ENCODE peak calls at places on chromosomes 13 and 19, in ten cellular contexts. One of them, this sample, is unnamed.
A peak's percentile ranks its signal among the peaks of the same experiment; 100 is the strongest.

GRCh38 chr19:44576843-44577565 is 36.4 kb upstream of the IGSF23 start:
- DNase-seq in tibial nerve: no peak
- DNase-seq in psoas muscle: no peak
- DNase-seq in astrocyte: peak; percentile 16
- DNase-seq in heart right ventricle: no peak
- DNase-seq in foreskin fibroblast: peak; percentile 46
- DNase-seq in fibroblast of pulmonary artery: peak; percentile 37
- DNase-seq in adipocyte: no peak
- DNase-seq in right atrium auricular region: peak; percentile 57
- DNase-seq in ascending aorta: no peak
- DNase-seq in this sample: no peak

GRCh38 chr13:43042410-43042921 is 19.1 kb downstream of the DNAJC15 start:
- DNase-seq in tibial nerve: no peak
- DNase-seq in psoas muscle: no peak
- DNase-seq in astrocyte: no peak
- DNase-seq in heart right ventricle: no peak
- DNase-seq in foreskin fibroblast: peak; percentile 21
- DNase-seq in fibroblast of pulmonary artery: no peak
- DNase-seq in adipocyte: no peak
- DNase-seq in right atrium auricular region: no peak
- DNase-seq in ascending aorta: no peak
- DNase-seq in this sample: no peak

GRCh38 chr13:79593611-79594275 is 112.8 kb downstream of the NDFIP2 start:
- DNase-seq in tibial nerve: no peak
- DNase-seq in psoas muscle: no peak
- DNase-seq in astrocyte: peak; percentile 82
- DNase-seq in heart right ventricle: no peak
- DNase-seq in foreskin fibroblast: peak; percentile 74
- DNase-seq in fibroblast of pulmonary artery: peak; percentile 57
- DNase-seq in adipocyte: peak; percentile 49
- DNase-seq in right atrium auricular region: no peak
- DNase-seq in ascending aorta: no peak
- DNase-seq in this sample: peak; percentile 19

GRCh38 chr19:2461751-2462634 is 5.2 kb upstream of the LMNB2 start:
- DNase-seq in tibial nerve: no peak
- DNase-seq in psoas muscle: peak; percentile 70
- DNase-seq in astrocyte: peak; percentile 39
- DNase-seq in heart right ventricle: peak; percentile 68
- DNase-seq in foreskin fibroblast: peak; percentile 86
- DNase-seq in fibroblast of pulmonary artery: peak; percentile 55
- DNase-seq in adipocyte: peak; percentile 73
- DNase-seq in right atrium auricular region: no peak
- DNase-seq in ascending aorta: no peak
- DNase-seq in this sample: no peak

GRCh38 chr13:42011601-42012401 is 36.6 kb upstream of the DGKH start:
- DNase-seq in tibial nerve: no peak
- DNase-seq in psoas muscle: no peak
- DNase-seq in astrocyte: no peak
- DNase-seq in heart right ventricle: peak; percentile 12
- DNase-seq in foreskin fibroblast: no peak
- DNase-seq in fibroblast of pulmonary artery: no peak
- DNase-seq in adipocyte: no peak
- DNase-seq in right atrium auricular region: no peak
- DNase-seq in ascending aorta: no peak
- DNase-seq in this sample: no peak

GRCh38 chr19:1206063-1206732 is 620 bp downstream of the STK11 start:
- DNase-seq in tibial nerve: no peak
- DNase-seq in psoas muscle: peak; percentile 58
- DNase-seq in astrocyte: no peak
- DNase-seq in heart right ventricle: no peak
- DNase-seq in foreskin fibroblast: no peak
- DNase-seq in fibroblast of pulmonary artery: no peak
- DNase-seq in adipocyte: peak; percentile 28
- DNase-seq in right atrium auricular region: no peak
- DNase-seq in ascending aorta: no peak
- DNase-seq in this sample: no peak

GRCh38 chr19:18469245-18470107 is 31.5 kb upstream of the ISYNA1 start:
- DNase-seq in tibial nerve: peak; percentile 43
- DNase-seq in psoas muscle: peak; percentile 87
- DNase-seq in astrocyte: no peak
- DNase-seq in heart right ventricle: peak; percentile 76
- DNase-seq in foreskin fibroblast: peak; percentile 81
- DNase-seq in fibroblast of pulmonary artery: peak; percentile 77
- DNase-seq in adipocyte: peak; percentile 81
- DNase-seq in right atrium auricular region: peak; percentile 76
- DNase-seq in ascending aorta: peak; percentile 80
- DNase-seq in this sample: no peak

GRCh38 chr19:16829822-16830289 is 658 bp downstream of the SIN3B start:
- DNase-seq in tibial nerve: no peak
- DNase-seq in psoas muscle: no peak
- DNase-seq in astrocyte: no peak
- DNase-seq in heart right ventricle: no peak
- DNase-seq in foreskin fibroblast: no peak
- DNase-seq in fibroblast of pulmonary artery: no peak
- DNase-seq in adipocyte: peak; percentile 25
- DNase-seq in right atrium auricular region: no peak
- DNase-seq in ascending aorta: no peak
- DNase-seq in this sample: no peak

GRCh38 chr13:30376426-30377311 is 45.6 kb upstream of the UBE2L5 start:
- DNase-seq in tibial nerve: no peak
- DNase-seq in psoas muscle: no peak
- DNase-seq in astrocyte: no peak
- DNase-seq in heart right ventricle: no peak
- DNase-seq in foreskin fibroblast: no peak
- DNase-seq in fibroblast of pulmonary artery: no peak
- DNase-seq in adipocyte: no peak
- DNase-seq in right atrium auricular region: no peak
- DNase-seq in ascending aorta: no peak
- DNase-seq in this sample: no peak

GRCh38 chr13:94112227-94112626 is 367.3 kb downstream of the DCT start:
- DNase-seq in tibial nerve: peak; percentile 18
- DNase-seq in psoas muscle: no peak
- DNase-seq in astrocyte: peak; percentile 98
- DNase-seq in heart right ventricle: no peak
- DNase-seq in foreskin fibroblast: peak; percentile 96
- DNase-seq in fibroblast of pulmonary artery: peak; percentile 85
- DNase-seq in adipocyte: peak; percentile 92
- DNase-seq in right atrium auricular region: no peak
- DNase-seq in ascending aorta: peak; percentile 66
- DNase-seq in this sample: peak; percentile 87

GRCh38 chr19:28239270-28239669 is 973.7 kb downstream of the UQCRFS1 start:
- DNase-seq in tibial nerve: no peak
- DNase-seq in psoas muscle: no peak
- DNase-seq in astrocyte: no peak
- DNase-seq in heart right ventricle: no peak
- DNase-seq in foreskin fibroblast: no peak
- DNase-seq in fibroblast of pulmonary artery: peak; percentile 13
- DNase-seq in adipocyte: no peak
- DNase-seq in right atrium auricular region: no peak
- DNase-seq in ascending aorta: no peak
- DNase-seq in this sample: no peak

GRCh38 chr13:98484289-98485219 is 92.4 kb downstream of the STK24 start:
- DNase-seq in tibial nerve: no peak
- DNase-seq in psoas muscle: peak; percentile 88
- DNase-seq in astrocyte: peak; percentile 95
- DNase-seq in heart right ventricle: peak; percentile 37
- DNase-seq in foreskin fibroblast: peak; percentile 96
- DNase-seq in fibroblast of pulmonary artery: peak; percentile 91
- DNase-seq in adipocyte: peak; percentile 94
- DNase-seq in right atrium auricular region: peak; percentile 95
- DNase-seq in ascending aorta: peak; percentile 92
- DNase-seq in this sample: peak; percentile 87

GRCh38 chr13:98485561-98485960 is 91.3 kb downstream of the STK24 start:
- DNase-seq in tibial nerve: no peak
- DNase-seq in psoas muscle: no peak
- DNase-seq in astrocyte: no peak
- DNase-seq in heart right ventricle: no peak
- DNase-seq in foreskin fibroblast: no peak
- DNase-seq in fibroblast of pulmonary artery: no peak
- DNase-seq in adipocyte: no peak
- DNase-seq in right atrium auricular region: no peak
- DNase-seq in ascending aorta: no peak
- DNase-seq in this sample: no peak

GRCh38 chr13:98482476-98483444 is 94.1 kb downstream of the STK24 start:
- DNase-seq in tibial nerve: peak; percentile 61
- DNase-seq in psoas muscle: peak; percentile 83
- DNase-seq in astrocyte: peak; percentile 67
- DNase-seq in heart right ventricle: peak; percentile 80
- DNase-seq in foreskin fibroblast: peak; percentile 90
- DNase-seq in fibroblast of pulmonary artery: peak; percentile 57
- DNase-seq in adipocyte: peak; percentile 20
- DNase-seq in right atrium auricular region: peak; percentile 75
- DNase-seq in ascending aorta: no peak
- DNase-seq in this sample: no peak

GRCh38 chr13:98481511-98481951 is 95.4 kb downstream of the STK24 start:
- DNase-seq in tibial nerve: no peak
- DNase-seq in psoas muscle: no peak
- DNase-seq in astrocyte: no peak
- DNase-seq in heart right ventricle: no peak
- DNase-seq in foreskin fibroblast: no peak
- DNase-seq in fibroblast of pulmonary artery: no peak
- DNase-seq in adipocyte: no peak
- DNase-seq in right atrium auricular region: no peak
- DNase-seq in ascending aorta: no peak
- DNase-seq in this sample: no peak

GRCh38 chr13:98483636-98484288 is 93.1 kb downstream of the STK24 start:
- DNase-seq in tibial nerve: no peak
- DNase-seq in psoas muscle: no peak
- DNase-seq in astrocyte: no peak
- DNase-seq in heart right ventricle: no peak
- DNase-seq in foreskin fibroblast: peak; percentile 68
- DNase-seq in fibroblast of pulmonary artery: no peak
- DNase-seq in adipocyte: peak; percentile 66
- DNase-seq in right atrium auricular region: no peak
- DNase-seq in ascending aorta: no peak
- DNase-seq in this sample: no peak
- H3K4me3 ChIP-seq in tibial nerve: no peak overlapping the region
- H3K4me3 ChIP-seq in psoas muscle: peak overlapping the region; percentile 37
- H3K4me3 ChIP-seq in astrocyte: no peak overlapping the region
- H3K4me3 ChIP-seq in heart right ventricle: no peak overlapping the region
- H3K4me3 ChIP-seq in foreskin fibroblast: no peak overlapping the region
- H3K4me3 ChIP-seq in fibroblast of pulmonary artery: no peak overlapping the region
- H3K4me3 ChIP-seq in adipocyte: peak overlapping the region; percentile 15
- H3K4me3 ChIP-seq in right atrium auricular region: no peak overlapping the region
- H3K4me3 ChIP-seq in ascending aorta: no peak overlapping the region
- H3K4me3 ChIP-seq in this sample: no peak overlapping the region

GRCh38 chr13:50326746-50327145 is 311.5 kb downstream of the KCNRG start:
- DNase-seq in tibial nerve: no peak
- DNase-seq in psoas muscle: no peak
- DNase-seq in astrocyte: peak; percentile 60
- DNase-seq in heart right ventricle: no peak
- DNase-seq in foreskin fibroblast: no peak
- DNase-seq in fibroblast of pulmonary artery: no peak
- DNase-seq in adipocyte: no peak
- DNase-seq in right atrium auricular region: no peak
- DNase-seq in ascending aorta: no peak
- DNase-seq in this sample: no peak
- H3K4me3 ChIP-seq in tibial nerve: no peak overlapping the region
- H3K4me3 ChIP-seq in psoas muscle: no peak overlapping the region
- H3K4me3 ChIP-seq in astrocyte: no peak overlapping the region
- H3K4me3 ChIP-seq in heart right ventricle: no peak overlapping the region
- H3K4me3 ChIP-seq in foreskin fibroblast: no peak overlapping the region
- H3K4me3 ChIP-seq in fibroblast of pulmonary artery: no peak overlapping the region
- H3K4me3 ChIP-seq in adipocyte: no peak overlapping the region
- H3K4me3 ChIP-seq in right atrium auricular region: no peak overlapping the region
- H3K4me3 ChIP-seq in ascending aorta: no peak overlapping the region
- H3K4me3 ChIP-seq in this sample: no peak overlapping the region

DNA sequence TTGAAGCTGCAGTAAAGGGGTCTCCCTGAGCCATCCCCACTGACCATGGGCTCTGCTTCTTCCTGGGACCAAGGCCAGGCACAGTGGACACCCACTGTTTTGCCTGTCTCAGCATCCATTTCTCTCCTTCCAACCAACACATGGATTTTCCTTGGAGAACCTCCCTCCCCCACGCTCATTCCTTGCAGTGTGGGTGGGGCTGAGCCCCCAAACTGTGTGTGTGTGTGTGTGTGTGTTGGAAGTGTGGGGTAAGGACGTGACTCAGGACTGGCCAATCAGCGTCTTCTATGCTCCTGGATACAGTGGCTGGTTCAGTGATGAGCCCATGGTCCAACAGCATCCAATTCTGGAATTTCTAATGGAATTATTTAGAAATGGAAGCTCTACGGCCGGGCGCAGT is 18.8 kb downstream of the CEBPA start:
- DNase-seq in tibial nerve: no peak
- DNase-seq in psoas muscle: no peak
- DNase-seq in astrocyte: no peak
- DNase-seq in heart right ventricle: no peak
- DNase-seq in foreskin fibroblast: no peak
- DNase-seq in fibroblast of pulmonary artery: no peak
- DNase-seq in adipocyte: no peak
- DNase-seq in right atrium auricular region: no peak
- DNase-seq in ascending aorta: no peak
- DNase-seq in this sample: no peak
- H3K4me3 ChIP-seq in tibial nerve: no peak overlapping the region
- H3K4me3 ChIP-seq in psoas muscle: no peak overlapping the region
- H3K4me3 ChIP-seq in astrocyte: no peak overlapping the region
- H3K4me3 ChIP-seq in heart right ventricle: no peak overlapping the region
- H3K4me3 ChIP-seq in foreskin fibroblast: no peak overlapping the region
- H3K4me3 ChIP-seq in fibroblast of pulmonary artery: no peak overlapping the region
- H3K4me3 ChIP-seq in adipocyte: no peak overlapping the region
- H3K4me3 ChIP-seq in right atrium auricular region: no peak overlapping the region
- H3K4me3 ChIP-seq in ascending aorta: no peak overlapping the region
- H3K4me3 ChIP-seq in this sample: no peak overlapping the region

GRCh38 chr13:46171223-46171622 is 10.8 kb downstream of the LCP1 start:
- DNase-seq in tibial nerve: no peak
- DNase-seq in psoas muscle: no peak
- DNase-seq in astrocyte: no peak
- DNase-seq in heart right ventricle: no peak
- DNase-seq in foreskin fibroblast: no peak
- DNase-seq in fibroblast of pulmonary artery: no peak
- DNase-seq in adipocyte: no peak
- DNase-seq in right atrium auricular region: no peak
- DNase-seq in ascending aorta: no peak
- DNase-seq in this sample: no peak

GRCh38 chr13:46171739-46172138 is 10.2 kb downstream of the LCP1 start:
- DNase-seq in tibial nerve: no peak
- DNase-seq in psoas muscle: no peak
- DNase-seq in astrocyte: no peak
- DNase-seq in heart right ventricle: no peak
- DNase-seq in foreskin fibroblast: no peak
- DNase-seq in fibroblast of pulmonary artery: no peak
- DNase-seq in adipocyte: no peak
- DNase-seq in right atrium auricular region: no peak
- DNase-seq in ascending aorta: no peak
- DNase-seq in this sample: no peak

GRCh38 chr13:46170687-46171086 is 11.3 kb downstream of the LCP1 start:
- DNase-seq in tibial nerve: no peak
- DNase-seq in psoas muscle: no peak
- DNase-seq in astrocyte: no peak
- DNase-seq in heart right ventricle: no peak
- DNase-seq in foreskin fibroblast: peak; percentile 31
- DNase-seq in fibroblast of pulmonary artery: peak; percentile 51
- DNase-seq in adipocyte: no peak
- DNase-seq in right atrium auricular region: no peak
- DNase-seq in ascending aorta: no peak
- DNase-seq in this sample: no peak

GRCh38 chr13:46173656-46174055 is 8.3 kb downstream of the LCP1 start:
- DNase-seq in tibial nerve: no peak
- DNase-seq in psoas muscle: no peak
- DNase-seq in astrocyte: no peak
- DNase-seq in heart right ventricle: no peak
- DNase-seq in foreskin fibroblast: no peak
- DNase-seq in fibroblast of pulmonary artery: no peak
- DNase-seq in adipocyte: no peak
- DNase-seq in right atrium auricular region: no peak
- DNase-seq in ascending aorta: no peak
- DNase-seq in this sample: no peak

GRCh38 chr13:46172531-46172991 is 9.4 kb downstream of the LCP1 start:
- DNase-seq in tibial nerve: no peak
- DNase-seq in psoas muscle: no peak
- DNase-seq in astrocyte: no peak
- DNase-seq in heart right ventricle: no peak
- DNase-seq in foreskin fibroblast: no peak
- DNase-seq in fibroblast of pulmonary artery: no peak
- DNase-seq in adipocyte: no peak
- DNase-seq in right atrium auricular region: no peak
- DNase-seq in ascending aorta: no peak
- DNase-seq in this sample: no peak
- H3K4me3 ChIP-seq in tibial nerve: no peak overlapping the region
- H3K4me3 ChIP-seq in psoas muscle: no peak overlapping the region
- H3K4me3 ChIP-seq in astrocyte: no peak overlapping the region
- H3K4me3 ChIP-seq in heart right ventricle: no peak overlapping the region
- H3K4me3 ChIP-seq in foreskin fibroblast: no peak overlapping the region
- H3K4me3 ChIP-seq in fibroblast of pulmonary artery: no peak overlapping the region
- H3K4me3 ChIP-seq in adipocyte: no peak overlapping the region
- H3K4me3 ChIP-seq in right atrium auricular region: no peak overlapping the region
- H3K4me3 ChIP-seq in ascending aorta: no peak overlapping the region
- H3K4me3 ChIP-seq in this sample: no peak overlapping the region